ENCODE peak calls at places on chromosomes 1 and 21, in nine cellular contexts. N, I, K, G, M, U, V, B and O are unnamed samples.

GRCh38 chr1:183699643-183700160 is 46.6 kb upstream of the APOBEC4 start:
- DNase-seq in I (peak), G (no peak), N (peak), K (no peak), M (no peak), V (no peak), B (no peak), U (no peak), O (no peak)

GRCh38 chr1:112937495-112937894 is 18.5 kb downstream of the SLC16A1 start:
- DNase-seq in M (no peak), I (no peak), G (no peak), B (no peak), N (no peak), V (no peak), U (no peak), K (no peak), O (no peak)

GRCh38 chr1:234598974-234599616 is 10.9 kb downstream of the IRF2BP2 start:
- DNase-seq in U (no peak), M (no peak), V (no peak), G (peak), K (no peak), I (peak), B (peak), N (peak), O (no peak)

GRCh38 chr1:227333423-227333822 is 15.1 kb upstream of the CDC42BPA start:
- DNase-seq in G (no peak), K (no peak), V (no peak), I (no peak), M (no peak), U (no peak), N (no peak), B (no peak), O (no peak)

GRCh38 chr1:234212764-234213406 is 160.4 kb upstream of the COA6 start:
- DNase-seq in V (peak), M (no peak), U (no peak), K (no peak), B (no peak), I (peak), N (peak), G (no peak), O (no peak)

GRCh38 chr1:227280836-227281235 is 37.5 kb downstream of the CDC42BPA start:
- DNase-seq in B (no peak), V (no peak), M (no peak), U (no peak), G (no peak), I (no peak), K (no peak), N (no peak), O (no peak)

GRCh38 chr1:97042551-97042950 is 321.0 kb downstream of the PTBP2 start:
- DNase-seq in N (peak), I (no peak), B (no peak), U (no peak), V (no peak), G (no peak), K (no peak), M (no peak), O (no peak)

GRCh38 chr1:228358039-228358763 is 48.4 kb downstream of the TRIM11 start:
- DNase-seq in G (no peak), B (no peak), U (no peak), M (no peak), K (no peak), I (no peak), V (peak), N (no peak), O (no peak)

GRCh38 chr21:42352433-42353095 is 1.8 kb upstream of the TFF2 start:
- DNase-seq in K (no peak), M (no peak), N (no peak), U (no peak), I (no peak), G (peak), V (no peak), B (no peak), O (no peak)

GRCh38 chr1:118914379-118915161 is 73.6 kb downstream of the TBX15 start:
- DNase-seq in N (no peak), V (no peak), B (no peak), G (no peak), U (no peak), K (no peak), M (no peak), I (peak), O (no peak)

GRCh38 chr1:22584001-22584557 is 20.8 kb downstream of the EPHA8 start:
- DNase-seq in B (no peak), N (peak), G (no peak), U (no peak), V (no peak), K (no peak), I (no peak), M (no peak), O (no peak)

GRCh38 chr1:43339584-43340232 is 2.1 kb downstream of the MPL start:
- DNase-seq in M (no peak), I (no peak), U (no peak), N (no peak), G (peak), V (no peak), B (no peak), K (no peak), O (no peak)

GRCh38 chr1:37946703-37947360 is at the start of gene INPP5B:
- DNase-seq in V (peak), M (peak), B (peak), G (peak), I (peak), N (peak), K (peak), U (peak), O (no peak)

GRCh38 chr1:171911506-171911905 is 70.2 kb downstream of the DNM3 start:
- DNase-seq in M (no peak), N (peak), V (no peak), K (no peak), I (no peak), U (no peak), G (no peak), B (no peak), O (no peak)

GRCh38 chr1:108141604-108142003 is 58.5 kb downstream of the SLC25A24 start:
- DNase-seq in N (peak), M (no peak), U (no peak), I (no peak), V (no peak), K (no peak), G (no peak), B (no peak), O (no peak)

GRCh38 chr1:167082511-167083027 is 7.6 kb downstream of the GPA33 start:
- DNase-seq in N (no peak), I (peak), G (no peak), K (no peak), V (no peak), B (no peak), M (no peak), U (no peak), O (no peak)

GRCh38 chr1:2645143-2645542 is 12.3 kb upstream of the MMEL1 start:
- DNase-seq in V (no peak), U (no peak), G (no peak), K (no peak), I (no peak), M (no peak), B (peak), N (no peak), O (no peak)

GRCh38 chr1:41613646-41614592 is 129.4 kb upstream of the EDN2 start:
- DNase-seq in I (no peak), U (no peak), M (no peak), B (no peak), N (peak), G (peak), V (no peak), K (no peak), O (no peak)

GRCh38 chr1:153615406-153615805 is 719 bp downstream of the S100A14 start:
- DNase-seq in N (no peak), I (no peak), B (no peak), V (no peak), G (no peak), K (no peak), U (no peak), M (no peak), O (no peak)

GRCh38 chr1:155884028-155884950 is 24.9 kb downstream of the SYT11 start:
- DNase-seq in K (no peak), V (no peak), G (no peak), I (no peak), B (no peak), M (no peak), U (no peak), N (no peak), O (no peak)

GRCh38 chr1:225754940-225755635 is 22.5 kb upstream of the SRP9 start:
- DNase-seq in I (peak), B (peak), U (no peak), N (peak), V (no peak), G (no peak), K (no peak), M (no peak), O (no peak)

GRCh38 chr21:31730687-31731111 is 1.2 kb downstream of the SCAF4 start:
- DNase-seq in K (no peak), N (peak), M (no peak), U (no peak), V (no peak), B (no peak), G (no peak), I (no peak), O (no peak)

GRCh38 chr1:12518956-12519707 is 98.9 kb downstream of the DHRS3 start:
- DNase-seq in G (peak), V (peak), K (no peak), U (no peak), I (no peak), B (peak), N (peak), M (no peak), O (no peak)